ENCODE peak calls at places on chromosomes 1 and 21, in seven cellular contexts. One of them, this sample, is unnamed.

GRCh38 chr1:18300376-18300775 is 180.4 kb upstream of the KLHDC7A start:
- DNase-seq in neural progenitor cell: no peak
- DNase-seq in A549: no peak
- DNase-seq in heart left ventricle: no peak
- DNase-seq in mammary epithelial cell: no peak
- DNase-seq in psoas muscle: no peak
- DNase-seq in pancreas: no peak
- DNase-seq in this sample: no peak

GRCh38 chr1:59026472-59026948 is 242.7 kb upstream of the JUN start:
- DNase-seq in neural progenitor cell: no peak
- DNase-seq in A549: no peak
- DNase-seq in heart left ventricle: no peak
- DNase-seq in mammary epithelial cell: peak
- DNase-seq in psoas muscle: no peak
- DNase-seq in pancreas: no peak
- DNase-seq in this sample: no peak

GRCh38 chr1:98325646-98326441 is 335.7 kb upstream of the SNX7 start:
- DNase-seq in neural progenitor cell: no peak
- DNase-seq in A549: no peak
- DNase-seq in heart left ventricle: peak
- DNase-seq in mammary epithelial cell: peak
- DNase-seq in psoas muscle: peak
- DNase-seq in pancreas: peak
- DNase-seq in this sample: peak

GRCh38 chr1:2982615-2983318 is 38.5 kb upstream of the ACTRT2 start:
- DNase-seq in neural progenitor cell: no peak
- DNase-seq in A549: no peak
- DNase-seq in heart left ventricle: peak
- DNase-seq in mammary epithelial cell: no peak
- DNase-seq in psoas muscle: peak
- DNase-seq in pancreas: no peak
- DNase-seq in this sample: no peak

GRCh38 chr1:153945795-153946621 is 510 bp downstream of the DENND4B start:
- DNase-seq in neural progenitor cell: peak
- DNase-seq in A549: peak
- DNase-seq in heart left ventricle: peak
- DNase-seq in mammary epithelial cell: peak
- DNase-seq in psoas muscle: peak
- DNase-seq in pancreas: peak
- DNase-seq in this sample: peak

GRCh38 chr1:78533536-78533935 is 42.8 kb downstream of the PTGFR start:
- DNase-seq in neural progenitor cell: no peak
- DNase-seq in A549: no peak
- DNase-seq in heart left ventricle: no peak
- DNase-seq in mammary epithelial cell: no peak
- DNase-seq in psoas muscle: no peak
- DNase-seq in pancreas: no peak
- DNase-seq in this sample: no peak

GRCh38 chr1:119988316-119989067 is 81.0 kb downstream of the NOTCH2 start:
- DNase-seq in neural progenitor cell: no peak
- DNase-seq in A549: no peak
- DNase-seq in heart left ventricle: no peak
- DNase-seq in mammary epithelial cell: no peak
- DNase-seq in psoas muscle: no peak
- DNase-seq in pancreas: no peak
- DNase-seq in this sample: peak

GRCh38 chr1:36673207-36673606 is 190.5 kb upstream of the CSF3R start:
- DNase-seq in neural progenitor cell: peak
- DNase-seq in A549: no peak
- DNase-seq in heart left ventricle: no peak
- DNase-seq in mammary epithelial cell: no peak
- DNase-seq in psoas muscle: no peak
- DNase-seq in pancreas: no peak
- DNase-seq in this sample: no peak

GRCh38 chr1:41743361-41743760 is 175.4 kb downstream of the HIVEP3 start:
- DNase-seq in neural progenitor cell: no peak
- DNase-seq in A549: no peak
- DNase-seq in heart left ventricle: no peak
- DNase-seq in mammary epithelial cell: no peak
- DNase-seq in psoas muscle: no peak
- DNase-seq in pancreas: no peak
- DNase-seq in this sample: peak

GRCh38 chr1:33410091-33410701 is 20.7 kb downstream of the PHC2 start:
- DNase-seq in neural progenitor cell: peak
- DNase-seq in A549: no peak
- DNase-seq in heart left ventricle: no peak
- DNase-seq in mammary epithelial cell: no peak
- DNase-seq in psoas muscle: no peak
- DNase-seq in pancreas: no peak
- DNase-seq in this sample: no peak

GRCh38 chr1:46248122-46248920 is 758 bp downstream of the RAD54L start:
- DNase-seq in neural progenitor cell: peak
- DNase-seq in A549: peak
- DNase-seq in heart left ventricle: no peak
- DNase-seq in mammary epithelial cell: peak
- DNase-seq in psoas muscle: peak
- DNase-seq in pancreas: peak
- DNase-seq in this sample: peak

GRCh38 chr1:39799770-39800470 is 11.3 kb upstream of the BMP8B start:
- DNase-seq in neural progenitor cell: peak
- DNase-seq in A549: peak
- DNase-seq in heart left ventricle: peak
- DNase-seq in mammary epithelial cell: peak
- DNase-seq in psoas muscle: peak
- DNase-seq in pancreas: peak
- DNase-seq in this sample: peak

GRCh38 chr1:88175120-88175630 is 508.9 kb upstream of the PKN2 start:
- DNase-seq in neural progenitor cell: no peak
- DNase-seq in A549: no peak
- DNase-seq in heart left ventricle: no peak
- DNase-seq in mammary epithelial cell: no peak
- DNase-seq in psoas muscle: no peak
- DNase-seq in pancreas: no peak
- DNase-seq in this sample: no peak

GRCh38 chr1:154478639-154479038 is 23.4 kb upstream of the TDRD10 start:
- DNase-seq in neural progenitor cell: no peak
- DNase-seq in A549: no peak
- DNase-seq in heart left ventricle: no peak
- DNase-seq in mammary epithelial cell: peak
- DNase-seq in psoas muscle: no peak
- DNase-seq in pancreas: no peak
- DNase-seq in this sample: peak

GRCh38 chr1:150186789-150187559 is 37.3 kb downstream of the PLEKHO1 start:
- DNase-seq in neural progenitor cell: peak
- DNase-seq in A549: peak
- DNase-seq in heart left ventricle: no peak
- DNase-seq in mammary epithelial cell: peak
- DNase-seq in psoas muscle: no peak
- DNase-seq in pancreas: no peak
- DNase-seq in this sample: peak

GRCh38 chr1:218443255-218443654 is 98.1 kb downstream of the TGFB2 start:
- DNase-seq in neural progenitor cell: no peak
- DNase-seq in A549: no peak
- DNase-seq in heart left ventricle: no peak
- DNase-seq in mammary epithelial cell: no peak
- DNase-seq in psoas muscle: no peak
- DNase-seq in pancreas: no peak
- DNase-seq in this sample: no peak

GRCh38 chr1:22755641-22756040 is 45.0 kb downstream of the EPHB2 start:
- DNase-seq in neural progenitor cell: no peak
- DNase-seq in A549: no peak
- DNase-seq in heart left ventricle: no peak
- DNase-seq in mammary epithelial cell: no peak
- DNase-seq in psoas muscle: no peak
- DNase-seq in pancreas: no peak
- DNase-seq in this sample: no peak

GRCh38 chr1:7098641-7099040 is 313.4 kb downstream of the CAMTA1 start:
- DNase-seq in neural progenitor cell: no peak
- DNase-seq in A549: no peak
- DNase-seq in heart left ventricle: no peak
- DNase-seq in mammary epithelial cell: no peak
- DNase-seq in psoas muscle: no peak
- DNase-seq in pancreas: peak
- DNase-seq in this sample: no peak

GRCh38 chr1:39938856-39939255 is 16.1 kb upstream of the MFSD2A start:
- DNase-seq in neural progenitor cell: no peak
- DNase-seq in A549: no peak
- DNase-seq in heart left ventricle: no peak
- DNase-seq in mammary epithelial cell: no peak
- DNase-seq in psoas muscle: no peak
- DNase-seq in pancreas: no peak
- DNase-seq in this sample: no peak

GRCh38 chr21:43872549-43873198 is 7.7 kb downstream of the AGPAT3 start:
- DNase-seq in neural progenitor cell: no peak
- DNase-seq in A549: no peak
- DNase-seq in heart left ventricle: no peak
- DNase-seq in mammary epithelial cell: no peak
- DNase-seq in psoas muscle: no peak
- DNase-seq in pancreas: no peak
- DNase-seq in this sample: no peak

GRCh38 chr1:20359451-20360330 is 69.0 kb downstream of the VWA5B1 start:
- DNase-seq in neural progenitor cell: no peak
- DNase-seq in A549: no peak
- DNase-seq in heart left ventricle: peak
- DNase-seq in mammary epithelial cell: no peak
- DNase-seq in psoas muscle: no peak
- DNase-seq in pancreas: no peak
- DNase-seq in this sample: no peak

GRCh38 chr1:84410328-84411107 is 12.2 kb downstream of the DNASE2B start:
- DNase-seq in neural progenitor cell: no peak
- DNase-seq in A549: no peak
- DNase-seq in heart left ventricle: no peak
- DNase-seq in mammary epithelial cell: no peak
- DNase-seq in psoas muscle: no peak
- DNase-seq in pancreas: no peak
- DNase-seq in this sample: no peak

GRCh38 chr1:157111396-157112165 is 12.0 kb upstream of the ETV3L start:
- DNase-seq in neural progenitor cell: peak
- DNase-seq in A549: no peak
- DNase-seq in heart left ventricle: no peak
- DNase-seq in mammary epithelial cell: no peak
- DNase-seq in psoas muscle: no peak
- DNase-seq in pancreas: no peak
- DNase-seq in this sample: no peak

GRCh38 chr21:36150192-36150711 is 6.4 kb upstream of the DOP1B start:
- DNase-seq in neural progenitor cell: no peak
- DNase-seq in A549: no peak
- DNase-seq in heart left ventricle: peak
- DNase-seq in mammary epithelial cell: no peak
- DNase-seq in psoas muscle: no peak
- DNase-seq in pancreas: no peak
- DNase-seq in this sample: no peak

DNA sequence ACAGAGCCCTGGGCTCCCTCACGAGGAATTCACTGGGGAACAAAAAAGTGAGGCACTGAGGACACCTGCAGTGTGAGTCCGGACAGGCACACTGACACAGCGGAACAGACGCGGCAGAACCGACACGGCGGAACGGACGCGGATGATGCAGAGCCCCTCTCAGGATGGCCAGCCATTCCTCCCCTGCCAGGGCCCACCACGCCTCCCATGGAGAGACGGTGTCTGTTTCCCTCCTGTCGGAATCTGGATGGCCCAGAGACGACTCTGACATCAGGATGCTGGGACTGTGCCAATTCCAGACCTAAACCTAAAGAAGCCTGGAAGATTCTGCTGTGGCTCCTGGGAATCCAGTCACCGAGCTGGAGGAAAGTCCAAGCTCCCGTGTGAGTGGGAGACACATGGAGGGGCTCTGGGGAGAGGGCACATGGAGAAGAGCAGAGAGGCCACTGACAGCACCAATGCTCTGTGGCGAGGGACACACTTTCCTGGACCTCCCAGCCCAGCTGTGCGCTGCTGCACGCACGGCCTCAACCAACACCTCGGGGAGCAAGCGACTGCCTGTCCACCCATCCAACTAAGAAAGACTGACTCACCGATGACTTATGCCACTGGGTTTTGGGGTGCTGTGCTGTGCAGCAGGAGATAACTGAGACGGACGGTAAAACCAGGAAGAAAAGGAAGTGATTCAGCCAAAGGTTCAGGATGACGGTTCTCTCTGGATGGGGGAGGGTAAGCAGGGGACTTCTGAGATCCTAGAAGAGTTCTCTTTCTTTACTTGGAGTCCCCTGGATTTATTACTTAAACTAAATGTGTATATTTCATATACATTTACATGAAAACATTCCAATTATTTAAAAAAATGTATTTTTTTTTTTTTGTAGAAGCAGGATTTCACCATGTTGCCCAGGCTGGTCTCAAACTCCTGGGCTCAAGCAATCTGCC is 23.3 kb downstream of the ZBTB17 start:
- DNase-seq in neural progenitor cell: peak
- DNase-seq in A549: peak
- DNase-seq in heart left ventricle: peak
- DNase-seq in mammary epithelial cell: peak
- DNase-seq in psoas muscle: no peak
- DNase-seq in pancreas: no peak
- DNase-seq in this sample: peak
- TF ChIP-seq CTCF in neural progenitor cell: no peak
- TF ChIP-seq CTCF in A549: no peak
- TF ChIP-seq CTCF in heart left ventricle: no peak
- TF ChIP-seq CTCF in mammary epithelial cell: no peak
- TF ChIP-seq CTCF in psoas muscle: no peak
- TF ChIP-seq CTCF in pancreas: no peak
- TF ChIP-seq CTCF in this sample: no peak

GRCh38 chr1:180167721-180168467 is 13.2 kb downstream of the QSOX1 start:
- DNase-seq in neural progenitor cell: peak
- DNase-seq in A549: peak
- DNase-seq in heart left ventricle: no peak
- DNase-seq in mammary epithelial cell: peak
- DNase-seq in psoas muscle: peak
- DNase-seq in pancreas: peak
- DNase-seq in this sample: peak
- TF ChIP-seq CTCF in neural progenitor cell: no peak
- TF ChIP-seq CTCF in A549: no peak
- TF ChIP-seq CTCF in heart left ventricle: no peak
- TF ChIP-seq CTCF in mammary epithelial cell: no peak
- TF ChIP-seq CTCF in psoas muscle: no peak
- TF ChIP-seq CTCF in pancreas: no peak
- TF ChIP-seq CTCF in this sample: peak

DNA sequence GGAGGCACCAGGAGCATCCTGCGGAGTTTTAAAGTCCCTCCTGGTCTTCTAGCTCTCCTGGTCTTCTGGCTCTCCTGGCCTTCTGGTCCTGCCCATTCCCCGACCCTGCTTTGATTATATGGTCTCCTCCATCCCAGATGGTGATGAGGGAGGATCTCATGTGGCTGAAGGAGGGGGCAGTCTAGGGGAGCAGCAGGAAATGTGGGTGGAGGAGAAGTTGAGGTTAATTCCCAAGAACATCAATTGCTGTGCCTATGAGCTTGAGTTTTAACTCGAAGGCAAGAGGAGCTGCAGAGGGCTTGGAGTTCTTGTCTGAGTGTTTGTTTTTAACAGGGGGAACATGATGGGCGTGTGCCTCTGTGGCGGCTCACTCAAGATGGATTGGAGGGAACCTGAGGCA is 408.8 kb downstream of the MATN1 start:
- DNase-seq in neural progenitor cell: no peak
- DNase-seq in A549: no peak
- DNase-seq in heart left ventricle: no peak
- DNase-seq in mammary epithelial cell: no peak
- DNase-seq in psoas muscle: no peak
- DNase-seq in pancreas: no peak
- DNase-seq in this sample: no peak
- TF ChIP-seq CTCF in neural progenitor cell: no peak
- TF ChIP-seq CTCF in A549: no peak
- TF ChIP-seq CTCF in heart left ventricle: no peak
- TF ChIP-seq CTCF in mammary epithelial cell: no peak
- TF ChIP-seq CTCF in psoas muscle: no peak
- TF ChIP-seq CTCF in pancreas: no peak
- TF ChIP-seq CTCF in this sample: no peak

GRCh38 chr1:245345191-245345884 is 190.6 kb downstream of the KIF26B start:
- DNase-seq in neural progenitor cell: peak
- DNase-seq in A549: no peak
- DNase-seq in heart left ventricle: no peak
- DNase-seq in mammary epithelial cell: no peak
- DNase-seq in psoas muscle: no peak
- DNase-seq in pancreas: no peak
- DNase-seq in this sample: no peak
- TF ChIP-seq CTCF in neural progenitor cell: peak
- TF ChIP-seq CTCF in A549: no peak
- TF ChIP-seq CTCF in heart left ventricle: no peak
- TF ChIP-seq CTCF in mammary epithelial cell: no peak
- TF ChIP-seq CTCF in psoas muscle: no peak
- TF ChIP-seq CTCF in pancreas: no peak
- TF ChIP-seq CTCF in this sample: no peak

This sample was measured in MCF 10A.